ENCODE peak calls at places on chromosomes 5 and 9, in seven cellular contexts. One of them, this sample, is unnamed.
A peak's percentile ranks its signal among the peaks of the same experiment; 100 is the strongest.

GRCh38 chr5:151708126-151708525 is 21.4 kb upstream of the SPARC start:
- DNase-seq in 8988T: no peak
- DNase-seq in GM23248: no peak
- DNase-seq in NB4: peak; percentile 29
- DNase-seq in globus pallidus: no peak
- DNase-seq in HEK293T: no peak
- DNase-seq in Kasumi-1: no peak
- DNase-seq in this sample: no peak

GRCh38 chr5:38060354-38060753 is 198.0 kb upstream of the EGFLAM start:
- DNase-seq in 8988T: no peak
- DNase-seq in GM23248: peak; percentile 6
- DNase-seq in NB4: no peak
- DNase-seq in globus pallidus: no peak
- DNase-seq in HEK293T: no peak
- DNase-seq in Kasumi-1: no peak
- DNase-seq in this sample: no peak

GRCh38 chr5:143569213-143569663 is 165.8 kb upstream of the NR3C1 start:
- DNase-seq in 8988T: no peak
- DNase-seq in GM23248: no peak
- DNase-seq in NB4: no peak
- DNase-seq in globus pallidus: no peak
- DNase-seq in HEK293T: no peak
- DNase-seq in Kasumi-1: no peak
- DNase-seq in this sample: no peak

GRCh38 chr5:36694351-36694750 is 87.9 kb downstream of the SLC1A3 start:
- DNase-seq in 8988T: no peak
- DNase-seq in GM23248: no peak
- DNase-seq in NB4: no peak
- DNase-seq in globus pallidus: no peak
- DNase-seq in HEK293T: no peak
- DNase-seq in Kasumi-1: no peak
- DNase-seq in this sample: no peak

GRCh38 chr9:16726023-16726422 is 144.4 kb downstream of the BNC2 start:
- DNase-seq in 8988T: no peak
- DNase-seq in GM23248: peak; percentile 58
- DNase-seq in NB4: peak; percentile 61
- DNase-seq in globus pallidus: no peak
- DNase-seq in HEK293T: no peak
- DNase-seq in Kasumi-1: no peak
- DNase-seq in this sample: no peak

GRCh38 chr9:72524820-72525539 is 3.6 kb downstream of the TMC1 start:
- DNase-seq in 8988T: peak; percentile 34
- DNase-seq in GM23248: peak; percentile 98
- DNase-seq in NB4: peak; percentile 3
- DNase-seq in globus pallidus: peak; percentile 5
- DNase-seq in HEK293T: no peak
- DNase-seq in Kasumi-1: no peak
- DNase-seq in this sample: no peak

GRCh38 chr5:39519566-39520231 is 94.9 kb upstream of the DAB2 start:
- DNase-seq in 8988T: no peak
- DNase-seq in GM23248: peak; percentile 61
- DNase-seq in NB4: no peak
- DNase-seq in globus pallidus: no peak
- DNase-seq in HEK293T: no peak
- DNase-seq in Kasumi-1: no peak
- DNase-seq in this sample: no peak

GRCh38 chr5:132468665-132469379 is 21.8 kb downstream of the IRF1 start:
- DNase-seq in 8988T: no peak
- DNase-seq in GM23248: no peak
- DNase-seq in NB4: peak; percentile 30
- DNase-seq in globus pallidus: no peak
- DNase-seq in HEK293T: no peak
- DNase-seq in Kasumi-1: no peak
- DNase-seq in this sample: no peak

GRCh38 chr5:66138572-66139116 is 5.5 kb upstream of the SREK1 start:
- DNase-seq in 8988T: no peak
- DNase-seq in GM23248: no peak
- DNase-seq in NB4: peak; percentile 65
- DNase-seq in globus pallidus: no peak
- DNase-seq in HEK293T: no peak
- DNase-seq in Kasumi-1: peak; percentile 10
- DNase-seq in this sample: no peak

GRCh38 chr5:68950111-68950510 is 143.7 kb upstream of the SLC30A5 start:
- DNase-seq in 8988T: no peak
- DNase-seq in GM23248: no peak
- DNase-seq in NB4: no peak
- DNase-seq in globus pallidus: no peak
- DNase-seq in HEK293T: no peak
- DNase-seq in Kasumi-1: no peak
- DNase-seq in this sample: no peak

GRCh38 chr9:137506702-137507171 is 43.5 kb downstream of the PNPLA7 start:
- DNase-seq in 8988T: no peak
- DNase-seq in GM23248: peak; percentile 81
- DNase-seq in NB4: no peak
- DNase-seq in globus pallidus: no peak
- DNase-seq in HEK293T: no peak
- DNase-seq in Kasumi-1: no peak
- DNase-seq in this sample: no peak

GRCh38 chr9:75231167-75231566 is 142.9 kb downstream of the OSTF1 start:
- DNase-seq in 8988T: no peak
- DNase-seq in GM23248: no peak
- DNase-seq in NB4: no peak
- DNase-seq in globus pallidus: no peak
- DNase-seq in HEK293T: no peak
- DNase-seq in Kasumi-1: no peak
- DNase-seq in this sample: no peak

GRCh38 chr5:138138949-138139775 is at the start of gene NME5:
- DNase-seq in 8988T: no peak
- DNase-seq in GM23248: no peak
- DNase-seq in NB4: peak; percentile 49
- DNase-seq in globus pallidus: peak; percentile 52
- DNase-seq in HEK293T: peak; percentile 30
- DNase-seq in Kasumi-1: no peak
- DNase-seq in this sample: peak; percentile 13

GRCh38 chr5:132073231-132074013 is at the start of gene CSF2:
- DNase-seq in 8988T: peak; percentile 49
- DNase-seq in GM23248: peak; percentile 36
- DNase-seq in NB4: peak; percentile 49
- DNase-seq in globus pallidus: no peak
- DNase-seq in HEK293T: no peak
- DNase-seq in Kasumi-1: no peak
- DNase-seq in this sample: no peak

GRCh38 chr5:111697881-111698757 is 58.9 kb downstream of the NREP start:
- DNase-seq in 8988T: no peak
- DNase-seq in GM23248: peak; percentile 74
- DNase-seq in NB4: no peak
- DNase-seq in globus pallidus: no peak
- DNase-seq in HEK293T: peak; percentile 18
- DNase-seq in Kasumi-1: no peak
- DNase-seq in this sample: no peak